ENCODE peak calls at places on chromosomes 4 and X, in seven cellular contexts. X is H4, M is epithelial cell of prostate, P is right lobe of liver, I is SK-MEL-5, Q is NCI-H1092 treated with DMSO at 0.1 percent for 48 hours, Y is fibroblast of mammary gland. T is an unnamed sample.

GRCh38 chr4:189823611-189824010 is 117.1 kb upstream of the FRG1 start:
- DNase-seq in X (no peak), M (no peak), P (no peak), I (peak), Q (no peak), Y (no peak), T (no peak)

GRCh38 chr4:1571165-1571908 is 112.8 kb downstream of the FAM53A start:
- DNase-seq in X (no peak), M (no peak), P (no peak), I (no peak), Q (no peak), Y (no peak), T (no peak)

GRCh38 chr4:137956256-137956655 is 285.9 kb downstream of the SLC7A11 start:
- DNase-seq in X (no peak), M (peak), P (no peak), I (no peak), Q (no peak), Y (peak), T (no peak)

GRCh38 chrX:116240446-116240845 is 69.9 kb downstream of the AGTR2 start:
- DNase-seq in X (no peak), M (no peak), P (no peak), I (no peak), Q (peak), Y (peak), T (no peak)

GRCh38 chrX:44873415-44874270 is 655 bp downstream of the KDM6A start:
- DNase-seq in X (peak), M (no peak), P (peak), I (peak), Q (peak), Y (peak), T (peak)

GRCh38 chrX:131727778-131728177 is 183.9 kb downstream of the OR13H1 start:
- DNase-seq in X (no peak), M (no peak), P (no peak), I (no peak), Q (no peak), Y (no peak), T (no peak)

GRCh38 chrX:69133561-69134542 is 31.4 kb downstream of the PJA1 start:
- DNase-seq in X (peak), M (no peak), P (no peak), I (peak), Q (peak), Y (peak), T (no peak)

GRCh38 chrX:129932137-129932791 is 26.3 kb downstream of the UTP14A start:
- DNase-seq in X (peak), M (no peak), P (peak), I (peak), Q (peak), Y (peak), T (peak)

GRCh38 chr4:140851032-140851636 is 94.9 kb upstream of the TBC1D9 start:
- DNase-seq in X (peak), M (no peak), P (no peak), I (peak), Q (peak), Y (peak), T (no peak)

GRCh38 chr4:87025614-87026041 is 90.8 kb downstream of the AFF1 start:
- DNase-seq in X (no peak), M (no peak), P (no peak), I (no peak), Q (no peak), Y (no peak), T (no peak)

GRCh38 chr4:159101983-159102622 is 776 bp upstream of the RAPGEF2 start:
- DNase-seq in X (no peak), M (no peak), P (no peak), I (no peak), Q (no peak), Y (no peak), T (no peak)